ENCODE peak calls at places on chromosomes 16 and 17, in six cellular contexts. C is osteocyte; G is iris pigment epithelial cell; H is NCI-H510A treated with DMSO at 0.1 percent for 48 hours; E is effector CD8-positive, alpha-beta T cell; L is pons. Z is an unnamed sample.

GRCh38 chr17:37051839-37052238 is 103.1 kb downstream of the AATF start:
- DNase-seq in C (no peak), G (no peak), H (no peak), E (no peak), L (no peak), Z (no peak)

GRCh38 chr17:17156107-17156506 is 50.0 kb downstream of the PLD6 start:
- DNase-seq in C (no peak), G (peak; percentile 64), H (no peak), E (no peak), L (no peak), Z (peak; percentile 84)

GRCh38 chr17:50352693-50353599 is 7.0 kb downstream of the XYLT2 start:
- DNase-seq in C (no peak), G (no peak), H (no peak), E (no peak), L (no peak), Z (no peak)

GRCh38 chr16:4700380-4700996 is 7.1 kb downstream of the NUDT16L1 start:
- DNase-seq in C (no peak), G (no peak), H (no peak), E (no peak), L (no peak), Z (no peak)

GRCh38 chr17:39208136-39208535 is 8.1 kb downstream of the RPL19 start:
- DNase-seq in C (no peak), G (no peak), H (no peak), E (no peak), L (no peak), Z (no peak)

GRCh38 chr17:12180644-12181261 is 160.1 kb downstream of the MAP2K4 start:
- DNase-seq in C (no peak), G (peak; percentile 65), H (peak; percentile 0), E (no peak), L (peak; percentile 70), Z (peak; percentile 70)

GRCh38 chr16:52446076-52446475 is 100.9 kb downstream of the TOX3 start:
- DNase-seq in C (no peak), G (no peak), H (no peak), E (no peak), L (no peak), Z (no peak)

GRCh38 chr16:76946879-76947278 is 244.1 kb upstream of the MON1B start:
- DNase-seq in C (no peak), G (peak; percentile 94), H (peak; percentile 2), E (no peak), L (no peak), Z (peak; percentile 22)

GRCh38 chr17:81384929-81385319 is 10.3 kb upstream of the BAHCC1 start:
- DNase-seq in C (no peak), G (no peak), H (no peak), E (no peak), L (no peak), Z (no peak)

GRCh38 chr17:77542551-77543490 is 402.1 kb downstream of the SEC14L1 start:
- DNase-seq in C (no peak), G (peak; percentile 80), H (peak; percentile 85), E (peak; percentile 35), L (peak; percentile 88), Z (peak; percentile 85)

GRCh38 chr17:34009946-34010345 is 245.1 kb upstream of the CCL2 start:
- DNase-seq in C (peak; percentile 38), G (no peak), H (no peak), E (no peak), L (no peak), Z (no peak)

GRCh38 chr17:80678621-80679020 is 134.0 kb downstream of the RPTOR start:
- DNase-seq in C (no peak), G (peak; percentile 92), H (peak; percentile 27), E (no peak), L (peak; percentile 39), Z (peak; percentile 99)

GRCh38 chr17:66123163-66123562 is 68.8 kb downstream of the CEP112 start:
- DNase-seq in C (no peak), G (peak; percentile 32), H (no peak), E (no peak), L (no peak), Z (peak; percentile 20)